ENCODE peak calls at places on chromosomes 3 and 15, in six cellular contexts. T is HFF-Myc; F is stimulated activated CD4-positive, alpha-beta T cell treated with anti-CD3 and anti-CD28 coated beads, Interleukin-12 subunit alpha, Interleukin-12 subunit beta, amount 100 ng/mL, for 4 hours; N is KBM-7; B is left ventricle myocardium inferior; Y is DMS 273 treated with DMSO at 0.1 percent for 48 hours. O is an unnamed sample.

GRCh38 chr3:73592154-73592877 is 32.4 kb downstream of the PDZRN3 start:
- DNase-seq in N (no peak), B (no peak), T (no peak), F (no peak), Y (peak; percentile 9), O (no peak)

GRCh38 chr3:81658322-81658997 is 103.0 kb downstream of the GBE1 start:
- DNase-seq in T (no peak), Y (no peak), N (no peak), F (no peak), B (no peak), O (no peak)

GRCh38 chr3:20080956-20081554 is 40.8 kb downstream of the KAT2B start:
- DNase-seq in T (no peak), Y (no peak), F (no peak), B (peak; percentile 84), N (peak; percentile 64), O (peak; percentile 69)

GRCh38 chr3:46935168-46935858 is 41.2 kb downstream of the CCDC12 start:
- DNase-seq in B (peak; percentile 83), T (peak; percentile 85), N (no peak), Y (no peak), F (no peak), O (peak; percentile 94)

GRCh38 chr15:66233487-66234415 is 19.8 kb downstream of the MEGF11 start:
- DNase-seq in B (no peak), Y (no peak), T (no peak), F (no peak), N (peak; percentile 27), O (no peak)

GRCh38 chr3:188266581-188267274 is 112.8 kb downstream of the LPP start:
- DNase-seq in B (no peak), N (no peak), T (no peak), Y (no peak), F (no peak), O (peak; percentile 64)

GRCh38 chr3:48194446-48195071 is 6.3 kb upstream of the CDC25A start:
- DNase-seq in N (peak; percentile 70), B (peak; percentile 46), T (peak; percentile 45), F (no peak), Y (peak; percentile 12), O (no peak)

GRCh38 chr3:190673157-190673556 is 159.3 kb downstream of the IL1RAP start:
- DNase-seq in N (no peak), T (no peak), Y (no peak), F (no peak), B (no peak), O (no peak)

GRCh38 chr3:128050597-128050996 is 1.6 kb upstream of the SEC61A1 start:
- DNase-seq in Y (no peak), F (no peak), B (no peak), T (no peak), N (no peak), O (no peak)

GRCh38 chr3:125281411-125281810 is 68.9 kb upstream of the SLC12A8 start:
- DNase-seq in T (no peak), Y (no peak), N (no peak), B (no peak), F (no peak), O (no peak)

GRCh38 chr3:48466386-48467109 is 20.0 kb downstream of the ATRIP start:
- DNase-seq in F (no peak), B (peak; percentile 35), T (no peak), Y (no peak), N (no peak), O (no peak)

GRCh38 chr15:31483924-31484368 is 157.3 kb downstream of the KLF13 start:
- DNase-seq in B (no peak), N (no peak), T (no peak), F (peak; percentile 22), Y (no peak), O (peak; percentile 59)

GRCh38 chr15:60957111-60957510 is 272.0 kb downstream of the RORA start:
- DNase-seq in N (no peak), F (no peak), Y (no peak), B (no peak), T (no peak), O (no peak)

GRCh38 chr15:70799667-70800450 is 36.5 kb upstream of the UACA start:
- DNase-seq in T (no peak), F (no peak), Y (no peak), B (no peak), N (no peak), O (peak; percentile 43)

GRCh38 chr3:13480340-13481318 is 523 bp downstream of the HDAC11 start:
- DNase-seq in T (no peak), F (no peak), Y (no peak), B (no peak), N (no peak), O (no peak)

GRCh38 chr3:120516142-120516541 is 65.3 kb upstream of the FSTL1 start:
- DNase-seq in Y (no peak), T (no peak), B (no peak), N (no peak), F (no peak), O (no peak)

GRCh38 chr3:33481018-33481621 is 40.9 kb upstream of the UBP1 start:
- DNase-seq in F (no peak), T (no peak), B (no peak), Y (no peak), N (no peak), O (no peak)

GRCh38 chr15:35998637-35999036 is 452.7 kb upstream of the DPH6 start:
- DNase-seq in B (no peak), T (no peak), F (no peak), N (no peak), Y (no peak), O (no peak)

GRCh38 chr3:17153209-17153608 is 268.5 kb downstream of the PLCL2 start:
- DNase-seq in Y (no peak), T (no peak), B (no peak), F (no peak), N (no peak), O (no peak)

GRCh38 chr15:30023798-30024295 is 58.9 kb upstream of the GOLGA8J start:
- DNase-seq in T (no peak), N (no peak), B (no peak), Y (no peak), F (no peak), O (no peak)

GRCh38 chr15:45307230-45307924 is 55.3 kb downstream of the SLC28A2 start:
- DNase-seq in F (no peak), Y (peak; percentile 31), N (peak; percentile 38), B (no peak), T (peak; percentile 11), O (no peak)

GRCh38 chr3:46955801-46956259 is 20.7 kb downstream of the CCDC12 start:
- DNase-seq in F (no peak), Y (no peak), T (no peak), B (no peak), N (no peak), O (peak; percentile 37)

GRCh38 chr3:104596551-104596950 is 770.2 kb upstream of the ALCAM start:
- DNase-seq in Y (peak; percentile 34), T (peak; percentile 42), B (no peak), F (no peak), N (peak; percentile 58), O (no peak)

GRCh38 chr3:179666436-179667035 is 13.7 kb downstream of the USP13 start:
- DNase-seq in Y (peak; percentile 82), F (no peak), B (peak; percentile 84), T (no peak), N (no peak), O (peak; percentile 68)

GRCh38 chr3:129106320-129106719 is 15.3 kb downstream of the RAB43 start:
- DNase-seq in F (no peak), T (no peak), N (no peak), B (no peak), Y (no peak), O (no peak)

GRCh38 chr15:57146394-57147140 is 228.1 kb downstream of the TCF12 start:
- DNase-seq in Y (no peak), T (no peak), N (peak; percentile 61), B (no peak), F (no peak), O (no peak)

GRCh38 chr3:154522031-154522430 is 92.0 kb upstream of the GPR149 start:
- DNase-seq in F (no peak), T (no peak), N (peak; percentile 30), B (no peak), Y (no peak), O (no peak)

GRCh38 chr3:30855390-30855789 is 39.1 kb downstream of the GADL1 start:
- DNase-seq in N (no peak), Y (no peak), B (no peak), F (no peak), T (no peak), O (no peak)

GRCh38 chr15:74228723-74229081 is 7.4 kb upstream of the CCDC33 start:
- DNase-seq in N (no peak), T (no peak), Y (no peak), F (no peak), B (no peak), O (no peak)

O was measured in tibial artery.